ENCODE peak calls at places on chromosomes 1 and 21, in five cellular contexts. C is uterus, Z is transverse colon, K is GM23338, O is pancreas. Y is an unnamed sample.

GRCh38 chr1:66331641-66332523 is 202.1 kb upstream of the SGIP1 start:
- DNase-seq in C (peak; percentile 59), Z (peak; percentile 64), K (peak; percentile 80), O (peak; percentile 41), Y (peak; percentile 44)

GRCh38 chr1:94807742-94808491 is 12.2 kb upstream of the SLC44A3 start:
- DNase-seq in C (no peak), Z (peak; percentile 78), K (no peak), O (no peak), Y (no peak)

GRCh38 chr1:171252482-171252881 is 4.2 kb downstream of the FMO1 start:
- DNase-seq in C (no peak), Z (peak; percentile 60), K (peak; percentile 21), O (no peak), Y (no peak)

GRCh38 chr1:59409525-59409924 is 112.6 kb downstream of the FGGY start:
- DNase-seq in C (no peak), Z (no peak), K (no peak), O (no peak), Y (no peak)

GRCh38 chr1:230222678-230223077 is 155.6 kb downstream of the GALNT2 start:
- DNase-seq in C (no peak), Z (no peak), K (no peak), O (no peak), Y (no peak)

GRCh38 chr21:45112371-45112770 is 38.0 kb downstream of the ADARB1 start:
- DNase-seq in C (no peak), Z (no peak), K (no peak), O (no peak), Y (no peak)

GRCh38 chr1:11479375-11479979 is 522 bp downstream of the DISP3 start:
- DNase-seq in C (no peak), Z (no peak), K (peak; percentile 33), O (no peak), Y (no peak)

GRCh38 chr1:173364827-173365226 is 112.3 kb upstream of the PRDX6 start:
- DNase-seq in C (no peak), Z (no peak), K (peak; percentile 11), O (no peak), Y (no peak)

GRCh38 chr1:93143136-93143535 is 37.1 kb downstream of the TMED5 start:
- DNase-seq in C (no peak), Z (no peak), K (no peak), O (no peak), Y (no peak)

GRCh38 chr1:30338765-30339164 is 384.6 kb downstream of the MATN1 start:
- DNase-seq in C (no peak), Z (no peak), K (no peak), O (no peak), Y (no peak)

GRCh38 chr1:10061276-10061675 is 28.5 kb downstream of the UBE4B start:
- DNase-seq in C (no peak), Z (no peak), K (no peak), O (no peak), Y (no peak)

GRCh38 chr1:28416509-28417194 is 47.1 kb downstream of the PHACTR4 start:
- DNase-seq in C (no peak), Z (no peak), K (no peak), O (no peak), Y (no peak)

GRCh38 chr1:18284750-18285532 is 177.3 kb downstream of the IGSF21 start:
- DNase-seq in C (no peak), Z (no peak), K (no peak), O (no peak), Y (no peak)

GRCh38 chr1:10903421-10903820 is 107.0 kb upstream of the CASZ1 start:
- DNase-seq in C (no peak), Z (no peak), K (no peak), O (no peak), Y (no peak)

GRCh38 chr1:56472860-56473259 is 106.5 kb downstream of the PLPP3 start:
- DNase-seq in C (no peak), Z (no peak), K (no peak), O (no peak), Y (no peak)

GRCh38 chr1:221743416-221744208 is 1.7 kb upstream of the DUSP10 start:
- DNase-seq in C (no peak), Z (no peak), K (peak; percentile 3), O (no peak), Y (no peak)

GRCh38 chr1:227428803-227429202 is 110.5 kb upstream of the CDC42BPA start:
- DNase-seq in C (peak; percentile 44), Z (peak; percentile 62), K (peak; percentile 6), O (no peak), Y (no peak)

GRCh38 chr1:94746635-94747525 is 73.3 kb upstream of the SLC44A3 start:
- DNase-seq in C (no peak), Z (no peak), K (no peak), O (no peak), Y (no peak)

GRCh38 chr1:20691872-20692271 is 25.9 kb downstream of the KIF17 start:
- DNase-seq in C (no peak), Z (no peak), K (no peak), O (no peak), Y (no peak)

GRCh38 chr1:58765016-58765415 is 18.8 kb downstream of the JUN start:
- DNase-seq in C (no peak), Z (no peak), K (no peak), O (no peak), Y (no peak)

GRCh38 chr1:1274299-1274930 is 761 bp upstream of the UBE2J2 start:
- DNase-seq in C (no peak), Z (no peak), K (no peak), O (no peak), Y (no peak)

GRCh38 chr1:57637155-57637554 is 213.3 kb upstream of the DAB1 start:
- DNase-seq in C (no peak), Z (no peak), K (no peak), O (no peak), Y (no peak)

GRCh38 chr21:44391345-44392091 is 38.1 kb downstream of the TRPM2 start:
- DNase-seq in C (no peak), Z (peak; percentile 49), K (no peak), O (peak; percentile 47), Y (no peak)

GRCh38 chr21:15820857-15821256 is 91.1 kb downstream of the USP25 start:
- DNase-seq in C (no peak), Z (no peak), K (no peak), O (no peak), Y (no peak)

GRCh38 chr1:224592636-224593579 is 23.2 kb upstream of the CNIH3 start:
- DNase-seq in C (no peak), Z (no peak), K (no peak), O (no peak), Y (no peak)

GRCh38 chr1:235205687-235206086 is 44.6 kb upstream of the RBM34 start:
- DNase-seq in C (no peak), Z (no peak), K (no peak), O (no peak), Y (no peak)

GRCh38 chr1:7207875-7208646 is 422.8 kb downstream of the CAMTA1 start:
- DNase-seq in C (no peak), Z (peak; percentile 35), K (peak; percentile 90), O (no peak), Y (no peak)

DNA sequence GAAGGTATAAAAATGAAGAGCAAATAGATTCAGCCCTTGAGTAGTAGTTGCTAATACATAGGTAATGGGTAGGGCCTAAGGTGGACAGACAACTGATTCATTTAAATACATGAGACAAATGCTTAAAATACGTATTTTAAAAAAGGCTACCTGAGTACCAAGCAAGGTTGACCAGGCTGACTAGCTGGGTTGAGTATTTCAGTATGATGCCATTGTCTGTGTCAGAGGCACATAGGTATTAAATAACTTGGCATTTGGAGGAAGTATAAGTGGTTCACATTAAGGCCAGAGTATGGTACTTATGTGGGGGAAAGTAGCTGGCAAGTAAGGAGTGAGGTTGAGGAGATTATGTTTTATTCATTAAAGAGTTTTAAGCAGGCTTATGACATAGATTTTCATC is 19.4 kb downstream of the NEK7 start:
- DNase-seq in C (no peak), Z (no peak), K (no peak), O (no peak), Y (no peak)
- H3K4me1 ChIP-seq in C (peaks cover 17% of the 10 kb centered on the region), Z (peaks cover 13% of the 10 kb centered on the region), K (peaks cover 17% of the 10 kb centered on the region), O (peaks cover 41% of the 10 kb centered on the region), Y (peaks cover 97% of the 10 kb centered on the region)

GRCh38 chr1:184260382-184260781 is 126.4 kb upstream of the C1orf21 start:
- DNase-seq in C (no peak), Z (no peak), K (no peak), O (no peak), Y (no peak)
- H3K27ac ChIP-seq in C (no peak overlapping the region), Z (no peak overlapping the region), K (no peak overlapping the region), O (no peak overlapping the region), Y (no peak overlapping the region)

GRCh38 chr1:203655656-203656055 is 29.0 kb downstream of the ATP2B4 start:
- DNase-seq in C (no peak), Z (no peak), K (no peak), O (no peak), Y (no peak)
- H3K4me3 ChIP-seq in C (no peak overlapping the region), Z (no peak overlapping the region), K (no peak overlapping the region), O (no peak overlapping the region), Y (no peak overlapping the region)

GRCh38 chr1:200727257-200727656 is 11.4 kb upstream of the CAMSAP2 start:
- DNase-seq in C (no peak), Z (no peak), K (no peak), O (no peak), Y (no peak)

GRCh38 chr1:200729863-200730262 is 8.8 kb upstream of the CAMSAP2 start:
- DNase-seq in C (no peak), Z (no peak), K (no peak), O (no peak), Y (no peak)

GRCh38 chr1:200724064-200724463 is 14.6 kb upstream of the CAMSAP2 start:
- DNase-seq in C (no peak), Z (no peak), K (no peak), O (no peak), Y (no peak)
- H3K4me1 ChIP-seq in C (no peaks in the 10 kb centered on the region), Z (no peaks in the 10 kb centered on the region), K (no peaks in the 10 kb centered on the region), O (no peaks in the 10 kb centered on the region), Y (no peaks in the 10 kb centered on the region)

Y was measured in CD8-positive, alpha-beta memory T cell.